ENCODE peak calls at places on chromosome 2, in six cellular contexts. Y is GM12892, E is K562, R is HepG2, A is H1, N is GM12878. T is an unnamed sample.

GRCh38 chr2:205370726-205371125 is 311.6 kb upstream of the NRP2 start:
- DNase-seq in Y (no peak), E (no peak), R (no peak), A (no peak), N (no peak), T (no peak)

GRCh38 chr2:125167152-125167551 is 1142.1 kb downstream of the CNTNAP5 start:
- DNase-seq in Y (no peak), E (no peak), R (no peak), A (no peak), N (no peak), T (no peak)

GRCh38 chr2:66488946-66489345 is 54.0 kb downstream of the MEIS1 start:
- DNase-seq in Y (no peak), E (no peak), R (no peak), A (no peak), N (no peak), T (no peak)

GRCh38 chr2:105376010-105376409 is 22.8 kb downstream of the FHL2 start:
- DNase-seq in Y (no peak), E (no peak), R (no peak), A (no peak), N (no peak), T (no peak)

GRCh38 chr2:55869637-55870325 is 53.8 kb downstream of the EFEMP1 start:
- DNase-seq in Y (no peak), E (no peak), R (no peak), A (no peak), N (no peak), T (no peak)

GRCh38 chr2:648476-649424 is 28.5 kb downstream of the TMEM18 start:
- DNase-seq in Y (no peak), E (no peak), R (no peak), A (peak; percentile 31), N (no peak), T (no peak)

GRCh38 chr2:11187083-11187619 is 31.9 kb downstream of the SLC66A3 start:
- DNase-seq in Y (no peak), E (no peak), R (no peak), A (no peak), N (no peak), T (no peak)

GRCh38 chr2:120571015-120571728 is 164.5 kb upstream of the GLI2 start:
- DNase-seq in Y (no peak), E (no peak), R (no peak), A (no peak), N (no peak), T (no peak)

GRCh38 chr2:74037379-74037860 is 52.7 kb downstream of the TET3 start:
- DNase-seq in Y (no peak), E (peak; percentile 74), R (no peak), A (no peak), N (peak; percentile 54), T (no peak)

GRCh38 chr2:10008809-10009176 is 34.6 kb upstream of the KLF11 start:
- DNase-seq in Y (no peak), E (peak; percentile 28), R (no peak), A (no peak), N (no peak), T (no peak)

GRCh38 chr2:197926673-197927072 is 122.3 kb downstream of the PLCL1 start:
- DNase-seq in Y (no peak), E (no peak), R (no peak), A (no peak), N (no peak), T (no peak)

GRCh38 chr2:136086253-136087016 is 31.5 kb downstream of the CXCR4 start:
- DNase-seq in Y (no peak), E (no peak), R (no peak), A (no peak), N (no peak), T (no peak)

GRCh38 chr2:21165350-21165749 is 41.6 kb downstream of the TDRD15 start:
- DNase-seq in Y (no peak), E (no peak), R (peak; percentile 42), A (no peak), N (no peak), T (no peak)

GRCh38 chr2:85763132-85763531 is 9.3 kb downstream of the ATOH8 start:
- DNase-seq in Y (no peak), E (no peak), R (no peak), A (no peak), N (no peak), T (no peak)

GRCh38 chr2:127637725-127638252 is 8.2 kb upstream of the GPR17 start:
- DNase-seq in Y (no peak), E (peak; percentile 40), R (no peak), A (no peak), N (no peak), T (no peak)

GRCh38 chr2:239275037-239275685 is 125.7 kb downstream of the HDAC4 start:
- DNase-seq in Y (peak; percentile 57), E (peak; percentile 57), R (no peak), A (no peak), N (no peak), T (no peak)

DNA sequence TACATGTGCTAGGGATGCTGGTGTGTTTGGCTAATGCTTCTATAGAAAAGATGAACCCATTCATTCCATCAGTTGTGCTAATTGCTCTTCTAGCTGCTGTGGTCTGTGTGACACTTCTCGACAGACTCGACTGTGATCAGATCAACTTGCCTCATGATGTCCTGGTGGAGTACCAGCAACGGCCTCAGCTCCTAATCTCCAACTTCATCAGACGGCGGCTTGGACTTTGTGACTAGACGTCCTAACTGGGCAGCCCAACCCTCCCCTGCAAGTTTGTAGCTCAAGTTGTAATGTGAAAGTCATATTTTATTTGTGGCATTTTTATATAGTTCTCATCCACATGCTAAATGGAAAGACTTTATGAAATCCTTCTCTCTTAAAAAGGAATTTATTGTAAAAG is 33.0 kb downstream of the UPP2 start:
- DNase-seq in Y (no peak), E (no peak), R (peak; percentile 83), A (no peak), N (no peak), T (no peak)
- TF ChIP-seq POLR2A in Y (no peak), E (no peak), R (no peak), A (no peak), N (no peak), T (no peak)

GRCh38 chr2:30790879-30791278 is 16.4 kb downstream of the CAPN13 start:
- DNase-seq in Y (no peak), E (no peak), R (no peak), A (no peak), N (no peak), T (no peak)

GRCh38 chr2:30786923-30787685 is 20.1 kb downstream of the CAPN13 start:
- DNase-seq in Y (no peak), E (no peak), R (no peak), A (peak; percentile 13), N (no peak), T (no peak)

GRCh38 chr2:30784682-30785081 is 22.6 kb downstream of the CAPN13 start:
- DNase-seq in Y (no peak), E (no peak), R (no peak), A (peak; percentile 14), N (no peak), T (no peak)

GRCh38 chr2:30789670-30790210 is 17.5 kb downstream of the CAPN13 start:
- DNase-seq in Y (no peak), E (no peak), R (no peak), A (peak; percentile 43), N (no peak), T (no peak)
- TF ChIP-seq TAF1 in Y (no peak), E (no peak), R (no peak), A (no peak), N (no peak), T (no peak)

DNA sequence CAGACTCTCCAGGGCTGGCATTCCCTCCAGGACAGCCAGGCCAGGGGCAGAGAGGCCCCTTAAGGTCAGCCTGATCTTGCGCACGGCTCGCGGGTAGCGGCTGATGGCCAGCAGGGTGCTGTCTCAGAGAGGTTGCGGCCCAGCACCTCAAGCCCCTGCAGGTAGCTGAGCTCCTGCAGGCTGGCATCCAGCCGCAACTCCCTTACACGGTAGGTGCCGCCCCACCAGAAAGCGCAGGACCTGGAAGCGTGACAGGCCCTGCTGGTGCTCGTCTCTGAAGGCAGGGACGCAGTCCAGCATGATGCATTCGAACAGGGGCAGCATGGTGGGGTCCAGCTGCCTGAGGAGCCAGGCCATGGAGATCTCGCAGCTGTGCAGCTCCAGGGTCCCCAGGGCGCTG is 38.9 kb downstream of the C1D start:
- DNase-seq in Y (no peak), E (no peak), R (no peak), A (no peak), N (no peak), T (no peak)
- TF ChIP-seq POLR2A in Y (no peak), E (no peak), R (no peak), A (no peak), N (no peak), T (no peak)

GRCh38 chr2:176687350-176687749 is 418.1 kb downstream of the MTX2 start:
- DNase-seq in Y (no peak), E (no peak), R (no peak), A (no peak), N (no peak), T (no peak)

GRCh38 chr2:176687944-176688343 is 418.7 kb downstream of the MTX2 start:
- DNase-seq in Y (no peak), E (no peak), R (no peak), A (no peak), N (no peak), T (no peak)

GRCh38 chr2:176683565-176684210 is 414.4 kb downstream of the MTX2 start:
- DNase-seq in Y (no peak), E (no peak), R (no peak), A (no peak), N (no peak), T (no peak)

GRCh38 chr2:176686328-176686727 is 417.1 kb downstream of the MTX2 start:
- DNase-seq in Y (no peak), E (no peak), R (no peak), A (no peak), N (no peak), T (no peak)

DNA sequence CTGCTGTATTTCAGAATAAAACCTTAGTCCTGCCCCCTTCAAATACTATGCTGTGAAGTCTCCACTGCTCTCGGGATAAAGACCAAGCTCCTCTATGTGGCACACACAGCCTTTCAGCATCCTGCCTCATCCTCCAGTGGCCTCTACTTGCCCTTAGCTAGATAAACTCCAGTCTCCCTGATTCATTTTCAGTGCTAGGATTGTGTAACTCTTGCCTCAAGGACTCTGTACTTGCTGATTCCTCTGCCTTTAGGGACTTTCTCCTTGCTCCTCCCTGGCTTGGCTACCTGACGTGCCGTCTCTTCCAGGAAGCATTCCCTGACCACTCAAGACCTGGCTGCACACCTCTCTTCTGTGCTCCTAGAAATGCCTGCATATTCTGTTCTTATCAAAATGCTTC is 416.7 kb downstream of the MTX2 start:
- DNase-seq in Y (no peak), E (no peak), R (no peak), A (no peak), N (no peak), T (no peak)
- TF ChIP-seq TAF1 in Y (no peak), E (no peak), R (no peak), A (no peak), N (no peak), T (no peak)

GRCh38 chr2:160491922-160492371 is 1.7 kb downstream of the RBMS1 start:
- DNase-seq in Y (no peak), E (no peak), R (peak; percentile 57), A (no peak), N (no peak), T (no peak)
- TF ChIP-seq POLR2A in Y (no peak), E (no peak), R (no peak), A (no peak), N (no peak), T (no peak)

GRCh38 chr2:102032368-102033027 is 40.7 kb downstream of the IL1R2 start:
- DNase-seq in Y (no peak), E (no peak), R (peak; percentile 34), A (no peak), N (no peak), T (no peak)
- TF ChIP-seq TAF1 in Y (no peak), E (no peak), R (no peak), A (no peak), N (no peak), T (no peak)

T was measured in GM12891.